ENCODE peak calls at places on chromosomes 13 and 19, in five cellular contexts. One of them, this sample, is unnamed.
A peak's percentile ranks its signal among the peaks of the same experiment; 100 is the strongest.

GRCh38 chr13:106433066-106433465 is 102.4 kb downstream of the EFNB2 start:
- DNase-seq in fibroblast of lung: no peak
- DNase-seq in substantia nigra: no peak
- DNase-seq in posterior cingulate gyrus: no peak
- DNase-seq in nephron progenitor cell: no peak
- DNase-seq in this sample: no peak

GRCh38 chr13:26377038-26377437 is 123.1 kb downstream of the CDK8 start:
- DNase-seq in fibroblast of lung: peak; percentile 1
- DNase-seq in substantia nigra: peak; percentile 1
- DNase-seq in posterior cingulate gyrus: no peak
- DNase-seq in nephron progenitor cell: peak; percentile 20
- DNase-seq in this sample: peak; percentile 22

GRCh38 chr13:25778302-25778701 is 273.5 kb downstream of the SHISA2 start:
- DNase-seq in fibroblast of lung: no peak
- DNase-seq in substantia nigra: no peak
- DNase-seq in posterior cingulate gyrus: no peak
- DNase-seq in nephron progenitor cell: no peak
- DNase-seq in this sample: no peak

GRCh38 chr13:63327584-63327983 is 1911.9 kb upstream of the PCDH20 start:
- DNase-seq in fibroblast of lung: no peak
- DNase-seq in substantia nigra: no peak
- DNase-seq in posterior cingulate gyrus: no peak
- DNase-seq in nephron progenitor cell: no peak
- DNase-seq in this sample: no peak

GRCh38 chr19:49672131-49672919 is 4.7 kb upstream of the PRMT1 start:
- DNase-seq in fibroblast of lung: peak; percentile 52
- DNase-seq in substantia nigra: peak; percentile 70
- DNase-seq in posterior cingulate gyrus: peak; percentile 55
- DNase-seq in nephron progenitor cell: peak; percentile 89
- DNase-seq in this sample: peak; percentile 83

GRCh38 chr13:33379597-33379996 is 94.0 kb upstream of the STARD13 start:
- DNase-seq in fibroblast of lung: peak; percentile 14
- DNase-seq in substantia nigra: no peak
- DNase-seq in posterior cingulate gyrus: no peak
- DNase-seq in nephron progenitor cell: no peak
- DNase-seq in this sample: no peak

GRCh38 chr13:20588529-20589110 is 21.7 kb downstream of the IFT88 start:
- DNase-seq in fibroblast of lung: no peak
- DNase-seq in substantia nigra: no peak
- DNase-seq in posterior cingulate gyrus: no peak
- DNase-seq in nephron progenitor cell: no peak
- DNase-seq in this sample: no peak

GRCh38 chr19:31541396-31541795 is 192.2 kb upstream of the TSHZ3 start:
- DNase-seq in fibroblast of lung: no peak
- DNase-seq in substantia nigra: no peak
- DNase-seq in posterior cingulate gyrus: no peak
- DNase-seq in nephron progenitor cell: no peak
- DNase-seq in this sample: no peak

GRCh38 chr19:57465680-57466381 is 8.9 kb upstream of the VN1R1 start:
- DNase-seq in fibroblast of lung: no peak
- DNase-seq in substantia nigra: no peak
- DNase-seq in posterior cingulate gyrus: no peak
- DNase-seq in nephron progenitor cell: no peak
- DNase-seq in this sample: no peak

GRCh38 chr13:88022826-88023225 is 351.7 kb downstream of the SLITRK5 start:
- DNase-seq in fibroblast of lung: no peak
- DNase-seq in substantia nigra: no peak
- DNase-seq in posterior cingulate gyrus: no peak
- DNase-seq in nephron progenitor cell: no peak
- DNase-seq in this sample: no peak

GRCh38 chr19:30535011-30535410 is 162.8 kb downstream of the ZNF536 start:
- DNase-seq in fibroblast of lung: no peak
- DNase-seq in substantia nigra: no peak
- DNase-seq in posterior cingulate gyrus: no peak
- DNase-seq in nephron progenitor cell: no peak
- DNase-seq in this sample: no peak

GRCh38 chr13:63435668-63436275 is 2020.1 kb upstream of the PCDH20 start:
- DNase-seq in fibroblast of lung: peak; percentile 100
- DNase-seq in substantia nigra: no peak
- DNase-seq in posterior cingulate gyrus: no peak
- DNase-seq in nephron progenitor cell: no peak
- DNase-seq in this sample: no peak

GRCh38 chr13:51935326-51936171 is 73.8 kb downstream of the CCDC70 start:
- DNase-seq in fibroblast of lung: peak; percentile 6
- DNase-seq in substantia nigra: no peak
- DNase-seq in posterior cingulate gyrus: no peak
- DNase-seq in nephron progenitor cell: peak; percentile 26
- DNase-seq in this sample: no peak

GRCh38 chr13:101065314-101065713 is 351.0 kb downstream of the NALCN start:
- DNase-seq in fibroblast of lung: peak; percentile 78
- DNase-seq in substantia nigra: no peak
- DNase-seq in posterior cingulate gyrus: no peak
- DNase-seq in nephron progenitor cell: no peak
- DNase-seq in this sample: no peak

GRCh38 chr19:2603320-2603719 is 99.2 kb downstream of the GNG7 start:
- DNase-seq in fibroblast of lung: peak; percentile 84
- DNase-seq in substantia nigra: no peak
- DNase-seq in posterior cingulate gyrus: no peak
- DNase-seq in nephron progenitor cell: no peak
- DNase-seq in this sample: no peak

GRCh38 chr13:63737418-63737817 is 2321.8 kb upstream of the PCDH20 start:
- DNase-seq in fibroblast of lung: no peak
- DNase-seq in substantia nigra: no peak
- DNase-seq in posterior cingulate gyrus: no peak
- DNase-seq in nephron progenitor cell: no peak
- DNase-seq in this sample: no peak

GRCh38 chr19:574658-575526 is 2.5 kb downstream of the BSG start:
- DNase-seq in fibroblast of lung: peak; percentile 67
- DNase-seq in substantia nigra: no peak
- DNase-seq in posterior cingulate gyrus: no peak
- DNase-seq in nephron progenitor cell: peak; percentile 37
- DNase-seq in this sample: no peak

GRCh38 chr13:33799950-33800592 is 17.9 kb upstream of the RFC3 start:
- DNase-seq in fibroblast of lung: peak; percentile 48
- DNase-seq in substantia nigra: no peak
- DNase-seq in posterior cingulate gyrus: no peak
- DNase-seq in nephron progenitor cell: no peak
- DNase-seq in this sample: no peak

GRCh38 chr19:17579523-17580244 is 24.2 kb downstream of the COLGALT1 start:
- DNase-seq in fibroblast of lung: peak; percentile 25
- DNase-seq in substantia nigra: no peak
- DNase-seq in posterior cingulate gyrus: no peak
- DNase-seq in nephron progenitor cell: peak; percentile 78
- DNase-seq in this sample: peak; percentile 55

GRCh38 chr13:31029129-31029528 is 96.7 kb downstream of the TEX26 start:
- DNase-seq in fibroblast of lung: no peak
- DNase-seq in substantia nigra: no peak
- DNase-seq in posterior cingulate gyrus: no peak
- DNase-seq in nephron progenitor cell: no peak
- DNase-seq in this sample: no peak

GRCh38 chr19:10687518-10688288 is 13.5 kb upstream of the QTRT1 start:
- DNase-seq in fibroblast of lung: no peak
- DNase-seq in substantia nigra: no peak
- DNase-seq in posterior cingulate gyrus: no peak
- DNase-seq in nephron progenitor cell: no peak
- DNase-seq in this sample: no peak

GRCh38 chr19:32363175-32363574 is 17.8 kb downstream of the ZNF507 start:
- DNase-seq in fibroblast of lung: no peak
- DNase-seq in substantia nigra: no peak
- DNase-seq in posterior cingulate gyrus: no peak
- DNase-seq in nephron progenitor cell: no peak
- DNase-seq in this sample: no peak

GRCh38 chr13:44106231-44107152 is 226.8 kb downstream of the LACC1 start:
- DNase-seq in fibroblast of lung: no peak
- DNase-seq in substantia nigra: no peak
- DNase-seq in posterior cingulate gyrus: peak; percentile 23
- DNase-seq in nephron progenitor cell: no peak
- DNase-seq in this sample: no peak

GRCh38 chr19:2289714-2290435 is 7.9 kb upstream of the PEAK3 start:
- DNase-seq in fibroblast of lung: no peak
- DNase-seq in substantia nigra: no peak
- DNase-seq in posterior cingulate gyrus: no peak
- DNase-seq in nephron progenitor cell: peak; percentile 40
- DNase-seq in this sample: no peak

GRCh38 chr13:29969286-29969685 is 118.9 kb upstream of the UBL3 start:
- DNase-seq in fibroblast of lung: peak; percentile 99
- DNase-seq in substantia nigra: no peak
- DNase-seq in posterior cingulate gyrus: no peak
- DNase-seq in nephron progenitor cell: no peak
- DNase-seq in this sample: no peak

GRCh38 chr13:97205971-97206370 is 16.2 kb upstream of the MBNL2 start:
- DNase-seq in fibroblast of lung: peak; percentile 68
- DNase-seq in substantia nigra: no peak
- DNase-seq in posterior cingulate gyrus: no peak
- DNase-seq in nephron progenitor cell: no peak
- DNase-seq in this sample: no peak

GRCh38 chr19:47765522-47766358 is 12.8 kb upstream of the SELENOW start:
- DNase-seq in fibroblast of lung: peak; percentile 39
- DNase-seq in substantia nigra: peak; percentile 66
- DNase-seq in posterior cingulate gyrus: peak; percentile 36
- DNase-seq in nephron progenitor cell: peak; percentile 81
- DNase-seq in this sample: peak; percentile 83

GRCh38 chr13:30735025-30735967 is at the start of gene ALOX5AP:
- DNase-seq in fibroblast of lung: no peak
- DNase-seq in substantia nigra: no peak
- DNase-seq in posterior cingulate gyrus: no peak
- DNase-seq in nephron progenitor cell: no peak
- DNase-seq in this sample: no peak

GRCh38 chr13:107413005-107413404 is 802.3 kb downstream of the LIG4 start:
- DNase-seq in fibroblast of lung: no peak
- DNase-seq in substantia nigra: no peak
- DNase-seq in posterior cingulate gyrus: no peak
- DNase-seq in nephron progenitor cell: no peak
- DNase-seq in this sample: no peak

GRCh38 chr13:42803563-42804212 is 22.3 kb downstream of the FAM216B start:
- DNase-seq in fibroblast of lung: no peak
- DNase-seq in substantia nigra: no peak
- DNase-seq in posterior cingulate gyrus: no peak
- DNase-seq in nephron progenitor cell: no peak
- DNase-seq in this sample: no peak

GRCh38 chr19:2422951-2423880 is 4.2 kb downstream of the TIMM13 start:
- DNase-seq in fibroblast of lung: no peak
- DNase-seq in substantia nigra: no peak
- DNase-seq in posterior cingulate gyrus: no peak
- DNase-seq in nephron progenitor cell: no peak
- DNase-seq in this sample: no peak

GRCh38 chr13:40490086-40490723 is 176.2 kb downstream of the FOXO1 start:
- DNase-seq in fibroblast of lung: no peak
- DNase-seq in substantia nigra: no peak
- DNase-seq in posterior cingulate gyrus: no peak
- DNase-seq in nephron progenitor cell: no peak
- DNase-seq in this sample: no peak

GRCh38 chr13:41059466-41059865 is 1.8 kb upstream of the WBP4 start:
- DNase-seq in fibroblast of lung: peak; percentile 18
- DNase-seq in substantia nigra: no peak
- DNase-seq in posterior cingulate gyrus: no peak
- DNase-seq in nephron progenitor cell: no peak
- DNase-seq in this sample: no peak

GRCh38 chr13:27541386-27541785 is 78.9 kb downstream of the LNX2 start:
- DNase-seq in fibroblast of lung: peak; percentile 1
- DNase-seq in substantia nigra: no peak
- DNase-seq in posterior cingulate gyrus: no peak
- DNase-seq in nephron progenitor cell: no peak
- DNase-seq in this sample: no peak

GRCh38 chr13:69524459-69525155 is 583.0 kb upstream of the ATXN8OS start:
- DNase-seq in fibroblast of lung: no peak
- DNase-seq in substantia nigra: no peak
- DNase-seq in posterior cingulate gyrus: no peak
- DNase-seq in nephron progenitor cell: no peak
- DNase-seq in this sample: no peak

GRCh38 chr13:98978280-98978679 is 416 bp upstream of the DOCK9 start:
- DNase-seq in fibroblast of lung: peak; percentile 97
- DNase-seq in substantia nigra: no peak
- DNase-seq in posterior cingulate gyrus: no peak
- DNase-seq in nephron progenitor cell: no peak
- DNase-seq in this sample: no peak

GRCh38 chr19:2732157-2732725 is 7.6 kb downstream of the SLC39A3 start:
- DNase-seq in fibroblast of lung: no peak
- DNase-seq in substantia nigra: no peak
- DNase-seq in posterior cingulate gyrus: no peak
- DNase-seq in nephron progenitor cell: no peak
- DNase-seq in this sample: no peak

GRCh38 chr19:16327501-16327900 is 2.9 kb downstream of the KLF2 start:
- DNase-seq in fibroblast of lung: no peak
- DNase-seq in substantia nigra: no peak
- DNase-seq in posterior cingulate gyrus: no peak
- DNase-seq in nephron progenitor cell: no peak
- DNase-seq in this sample: no peak

GRCh38 chr13:30847697-30848307 is 58.3 kb upstream of the MEDAG start:
- DNase-seq in fibroblast of lung: peak; percentile 100
- DNase-seq in substantia nigra: no peak
- DNase-seq in posterior cingulate gyrus: no peak
- DNase-seq in nephron progenitor cell: no peak
- DNase-seq in this sample: no peak